ENCODE peak calls at places on chromosomes 1 and 21, in six cellular contexts. One of them, this sample, is unnamed.

GRCh38 chr1:212293579-212293978 is 8.4 kb downstream of the PPP2R5A start:
- DNase-seq in activated naive CD4-positive, alpha-beta T cell treated with Interleukin-2 at 50 U/mL for 16 hours: no peak
- DNase-seq in germinal center: no peak
- DNase-seq in endothelial cell: no peak
- DNase-seq in skeletal muscle cell: no peak
- DNase-seq in AG09319: no peak
- DNase-seq in this sample: no peak

GRCh38 chr1:2528966-2529750 is 905 bp downstream of the HES5 start:
- DNase-seq in endothelial cell: no peak
- DNase-seq in activated naive CD4-positive, alpha-beta T cell treated with Interleukin-2 at 50 U/mL for 16 hours: peak
- DNase-seq in germinal center: peak
- DNase-seq in AG09319: no peak
- DNase-seq in skeletal muscle cell: no peak
- DNase-seq in this sample: peak

GRCh38 chr1:230394134-230394533 is 32.0 kb downstream of the PGBD5 start:
- DNase-seq in endothelial cell: no peak
- DNase-seq in skeletal muscle cell: no peak
- DNase-seq in activated naive CD4-positive, alpha-beta T cell treated with Interleukin-2 at 50 U/mL for 16 hours: no peak
- DNase-seq in AG09319: no peak
- DNase-seq in germinal center: no peak
- DNase-seq in this sample: no peak

GRCh38 chr1:14987829-14988603 is 165.5 kb upstream of the TMEM51 start:
- DNase-seq in activated naive CD4-positive, alpha-beta T cell treated with Interleukin-2 at 50 U/mL for 16 hours: no peak
- DNase-seq in endothelial cell: no peak
- DNase-seq in skeletal muscle cell: peak
- DNase-seq in AG09319: no peak
- DNase-seq in germinal center: no peak
- DNase-seq in this sample: no peak

GRCh38 chr1:72284398-72285073 is 2.2 kb upstream of the NEGR1 start:
- DNase-seq in endothelial cell: peak
- DNase-seq in AG09319: peak
- DNase-seq in activated naive CD4-positive, alpha-beta T cell treated with Interleukin-2 at 50 U/mL for 16 hours: no peak
- DNase-seq in skeletal muscle cell: peak
- DNase-seq in germinal center: no peak
- DNase-seq in this sample: peak

GRCh38 chr1:64955093-64956066 is 11.0 kb downstream of the JAK1 start:
- DNase-seq in AG09319: no peak
- DNase-seq in germinal center: no peak
- DNase-seq in endothelial cell: no peak
- DNase-seq in activated naive CD4-positive, alpha-beta T cell treated with Interleukin-2 at 50 U/mL for 16 hours: no peak
- DNase-seq in skeletal muscle cell: no peak
- DNase-seq in this sample: no peak

GRCh38 chr1:169049258-169049936 is 57.1 kb upstream of the ATP1B1 start:
- DNase-seq in germinal center: no peak
- DNase-seq in activated naive CD4-positive, alpha-beta T cell treated with Interleukin-2 at 50 U/mL for 16 hours: peak
- DNase-seq in AG09319: no peak
- DNase-seq in skeletal muscle cell: no peak
- DNase-seq in endothelial cell: no peak
- DNase-seq in this sample: no peak

GRCh38 chr1:156436319-156437043 is 64.1 kb downstream of the MEF2D start:
- DNase-seq in endothelial cell: peak
- DNase-seq in skeletal muscle cell: no peak
- DNase-seq in activated naive CD4-positive, alpha-beta T cell treated with Interleukin-2 at 50 U/mL for 16 hours: no peak
- DNase-seq in AG09319: no peak
- DNase-seq in germinal center: no peak
- DNase-seq in this sample: peak

GRCh38 chr1:209884665-209885117 is 53.3 kb upstream of the SYT14 start:
- DNase-seq in endothelial cell: no peak
- DNase-seq in skeletal muscle cell: peak
- DNase-seq in AG09319: peak
- DNase-seq in germinal center: no peak
- DNase-seq in activated naive CD4-positive, alpha-beta T cell treated with Interleukin-2 at 50 U/mL for 16 hours: peak
- DNase-seq in this sample: no peak

GRCh38 chr21:31558839-31559367 is 100.6 kb upstream of the SOD1 start:
- DNase-seq in germinal center: peak
- DNase-seq in endothelial cell: peak
- DNase-seq in AG09319: peak
- DNase-seq in skeletal muscle cell: peak
- DNase-seq in activated naive CD4-positive, alpha-beta T cell treated with Interleukin-2 at 50 U/mL for 16 hours: peak
- DNase-seq in this sample: peak

GRCh38 chr21:42083361-42083690 is 12.2 kb downstream of the UMODL1 start:
- DNase-seq in activated naive CD4-positive, alpha-beta T cell treated with Interleukin-2 at 50 U/mL for 16 hours: no peak
- DNase-seq in endothelial cell: no peak
- DNase-seq in AG09319: no peak
- DNase-seq in germinal center: no peak
- DNase-seq in skeletal muscle cell: no peak
- DNase-seq in this sample: no peak

This sample was measured in nephron progenitor cell.